ENCODE peak calls at places on chromosomes 3 and 15, in five cellular contexts. S is ovary, M is GM12878, L is upper lobe of left lung, J is A549. O is an unnamed sample.

GRCh38 chr3:101812895-101813294 is 33.9 kb downstream of the NXPE3 start:
- DNase-seq in S (no peak), M (no peak), L (no peak), J (no peak), O (no peak)

GRCh38 chr3:22361465-22361864 is 610.5 kb upstream of the ZNF385D start:
- DNase-seq in S (no peak), M (no peak), L (no peak), J (no peak), O (no peak)

GRCh38 chr15:42456971-42457370 is 34.0 kb downstream of the ZNF106 start:
- DNase-seq in S (no peak), M (no peak), L (no peak), J (no peak), O (no peak)

GRCh38 chr15:95840004-95840403 is 490.5 kb upstream of the NR2F2 start:
- DNase-seq in S (peak), M (no peak), L (no peak), J (no peak), O (peak)

GRCh38 chr3:40200754-40201316 is 108.7 kb upstream of the EIF1B start:
- DNase-seq in S (no peak), M (no peak), L (no peak), J (no peak), O (no peak)

GRCh38 chr3:37282996-37283395 is 108.6 kb upstream of the LRRFIP2 start:
- DNase-seq in S (no peak), M (no peak), L (no peak), J (no peak), O (no peak)

GRCh38 chr15:91070872-91071271 is 29.2 kb upstream of the SV2B start:
- DNase-seq in S (no peak), M (no peak), L (no peak), J (no peak), O (no peak)

GRCh38 chr3:59192473-59192872 is 142.6 kb upstream of the CFAP20DC start:
- DNase-seq in S (no peak), M (no peak), L (no peak), J (peak), O (no peak)

GRCh38 chr3:42823351-42823750 is 14.1 kb downstream of the ACKR2 start:
- DNase-seq in S (no peak), M (no peak), L (no peak), J (peak), O (no peak)

GRCh38 chr3:155872904-155873646 is 2.6 kb downstream of the GMPS start:
- DNase-seq in S (no peak), M (no peak), L (no peak), J (no peak), O (no peak)

GRCh38 chr3:140906785-140907184 is 34.9 kb upstream of the SLC25A36 start:
- DNase-seq in S (no peak), M (no peak), L (no peak), J (no peak), O (no peak)

GRCh38 chr15:52652984-52653383 is 26.2 kb downstream of the ATOSA start:
- DNase-seq in S (no peak), M (no peak), L (no peak), J (peak), O (no peak)

GRCh38 chr3:136236109-136236508 is 14.0 kb upstream of the PCCB start:
- DNase-seq in S (no peak), M (no peak), L (no peak), J (no peak), O (no peak)

GRCh38 chr3:185283374-185283935 is 29.6 kb upstream of the EHHADH start:
- DNase-seq in S (no peak), M (no peak), L (no peak), J (peak), O (no peak)

GRCh38 chr3:42077785-42078184 is 13.4 kb upstream of the TRAK1 start:
- DNase-seq in S (no peak), M (no peak), L (no peak), J (no peak), O (no peak)

GRCh38 chr15:78909791-78910228 is 35.0 kb downstream of the CTSH start:
- DNase-seq in S (no peak), M (peak), L (no peak), J (peak), O (no peak)

GRCh38 chr3:23826382-23827061 is 20.8 kb downstream of the UBE2E1 start:
- DNase-seq in S (no peak), M (no peak), L (peak), J (no peak), O (no peak)

GRCh38 chr3:170368921-170369320 is 11.4 kb downstream of the SKIL start:
- DNase-seq in S (no peak), M (no peak), L (no peak), J (no peak), O (no peak)

GRCh38 chr3:162021206-162021605 is 524.6 kb downstream of the OTOL1 start:
- DNase-seq in S (no peak), M (no peak), L (no peak), J (no peak), O (no peak)

GRCh38 chr3:13332158-13332557 is 88.0 kb downstream of the NUP210 start:
- DNase-seq in S (no peak), M (peak), L (no peak), J (no peak), O (no peak)

GRCh38 chr3:94308767-94309166 is 245.9 kb downstream of the NSUN3 start:
- DNase-seq in S (no peak), M (no peak), L (no peak), J (no peak), O (no peak)

GRCh38 chr15:100918690-100919480 is at the start of gene LRRK1:
- DNase-seq in S (peak), M (no peak), L (peak), J (peak), O (no peak)

GRCh38 chr3:194158942-194159439 is 23.0 kb downstream of the HES1 start:
- DNase-seq in S (no peak), M (no peak), L (peak), J (no peak), O (no peak)

GRCh38 chr3:153320585-153321128 is 158.6 kb downstream of the RAP2B start:
- DNase-seq in S (no peak), M (no peak), L (no peak), J (no peak), O (no peak)

GRCh38 chr15:90496791-90497190 is 32.9 kb upstream of the CRTC3 start:
- DNase-seq in S (no peak), M (no peak), L (no peak), J (no peak), O (no peak)

GRCh38 chr15:41778503-41778902 is 4.2 kb downstream of the MAPKBP1 start:
- DNase-seq in S (no peak), M (no peak), L (no peak), J (no peak), O (no peak)

GRCh38 chr3:12750223-12750622 is 8.8 kb downstream of the TMEM40 start:
- DNase-seq in S (no peak), M (no peak), L (peak), J (peak), O (no peak)

GRCh38 chr3:41933154-41933676 is 28.7 kb downstream of the ULK4 start:
- DNase-seq in S (no peak), M (no peak), L (no peak), J (no peak), O (no peak)

GRCh38 chr3:148625991-148626390 is 71.7 kb upstream of the AGTR1 start:
- DNase-seq in S (no peak), M (no peak), L (no peak), J (no peak), O (no peak)

GRCh38 chr15:62464705-62465104 is 299.6 kb upstream of the C2CD4B start:
- DNase-seq in S (no peak), M (no peak), L (no peak), J (no peak), O (no peak)

GRCh38 chr3:169628567-169628966 is 34.9 kb downstream of the MECOM start:
- DNase-seq in S (no peak), M (no peak), L (no peak), J (no peak), O (no peak)

GRCh38 chr3:16441306-16441898 is 72.1 kb downstream of the RFTN1 start:
- DNase-seq in S (no peak), M (no peak), L (no peak), J (no peak), O (no peak)

DNA sequence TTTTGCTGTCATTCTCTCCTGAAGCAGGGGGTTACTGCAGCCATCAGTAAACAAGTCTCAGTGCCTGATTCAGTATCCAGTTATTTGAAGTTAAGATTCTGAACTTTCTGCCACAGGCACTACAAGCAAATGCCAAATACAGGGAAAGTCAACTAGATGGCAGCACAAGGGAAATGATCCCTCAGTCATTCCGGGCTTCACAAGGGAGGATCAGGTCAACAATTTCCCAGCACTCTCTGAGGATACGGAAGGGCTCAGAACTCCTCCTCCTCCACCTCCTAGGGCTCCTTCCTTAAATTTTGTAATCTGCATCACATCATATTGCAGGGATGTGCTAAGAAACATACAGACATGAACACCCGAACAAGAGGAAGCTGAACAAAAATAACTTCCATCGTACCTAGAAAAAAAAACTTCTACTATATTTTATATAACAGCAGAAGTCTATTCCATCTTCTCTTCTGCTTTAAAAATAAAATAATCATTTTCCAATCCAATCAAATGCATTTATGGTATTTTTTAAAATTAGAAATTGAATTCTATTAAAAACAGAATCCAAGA is 187.1 kb downstream of the FMN1 start:
- DNase-seq in S (no peak), M (no peak), L (no peak), J (peak), O (no peak)
- TF ChIP-seq CTCF in S (no peak), M (no peak), L (no peak), J (peak), O (no peak)

GRCh38 chr3:112990672-112991602 is at the start of gene GTPBP8:
- DNase-seq in S (peak), M (peak), L (peak), J (peak), O (peak)
- TF ChIP-seq EP300 in S (peak), M (peak), L (no peak), J (no peak), O (peak)

DNA sequence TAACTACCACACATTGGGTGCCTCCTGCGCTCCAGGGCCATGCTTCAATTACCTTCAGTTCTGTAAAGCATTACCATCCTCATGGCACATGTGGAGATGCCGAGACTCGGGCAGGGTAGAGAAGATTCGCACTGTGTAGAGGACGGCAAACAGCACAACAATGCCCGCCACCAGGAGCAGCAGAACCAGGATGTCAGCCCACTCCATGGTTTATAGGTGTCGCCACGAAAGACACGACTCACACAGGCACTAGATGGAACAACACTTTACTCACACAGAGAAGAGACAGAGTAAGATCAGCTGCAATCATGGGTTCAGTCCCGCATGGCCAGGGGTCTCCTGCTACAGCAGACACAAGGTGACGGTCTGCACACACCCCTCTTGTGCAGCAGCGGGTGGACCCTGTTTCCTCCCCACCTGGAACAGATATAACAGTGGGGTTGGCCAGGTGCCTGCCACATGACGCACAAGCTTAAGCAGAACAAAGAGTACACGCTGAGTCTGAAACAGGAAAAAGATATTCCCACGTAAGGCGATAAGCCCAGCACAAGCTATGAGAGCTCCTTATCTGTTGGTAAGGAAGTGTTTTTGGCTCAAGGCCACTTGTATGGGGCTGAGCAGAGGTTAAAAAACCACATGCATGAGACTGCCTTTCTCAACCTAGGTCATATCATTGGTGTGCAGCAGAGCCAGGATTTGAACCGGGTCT is 2.5 kb upstream of the TBC1D21 start:
- DNase-seq in S (peak), M (no peak), L (peak), J (peak), O (no peak)
- TF ChIP-seq CTCF in S (no peak), M (no peak), L (no peak), J (no peak), O (no peak)

DNA sequence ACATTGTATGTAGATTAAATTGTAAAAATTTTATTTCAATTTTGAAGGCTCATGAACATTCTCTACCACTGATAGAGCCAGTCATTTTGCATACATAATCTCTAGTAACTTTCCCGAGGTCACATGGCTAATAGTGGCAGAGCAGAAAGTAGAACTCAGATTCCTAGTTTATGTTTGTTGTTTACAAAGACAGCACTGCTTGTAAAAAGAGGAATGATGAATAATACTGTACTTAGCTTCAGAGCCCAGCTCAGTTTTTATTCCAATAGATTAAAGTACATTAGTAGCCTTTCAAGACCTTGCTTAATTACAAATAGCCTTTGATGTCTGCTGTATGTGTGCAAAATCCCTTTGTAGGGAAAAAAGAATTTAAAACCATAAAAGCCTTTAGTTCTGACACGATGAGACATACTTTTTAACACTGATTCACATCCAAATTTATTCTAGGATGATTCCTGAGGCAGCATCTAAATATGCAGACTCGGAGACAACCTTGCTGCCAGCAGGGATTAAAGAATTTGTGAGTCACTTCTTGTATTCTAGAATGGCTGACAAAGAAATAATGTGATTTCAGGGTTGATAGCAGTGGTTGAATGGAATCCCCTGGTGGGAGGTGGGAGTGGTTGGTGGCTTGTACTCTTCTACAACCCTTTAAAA is 324.2 kb upstream of the TGFBR2 start:
- DNase-seq in S (no peak), M (no peak), L (no peak), J (peak), O (no peak)
- TF ChIP-seq EP300 in S (no peak), M (no peak), L (no peak), J (peak), O (no peak)